ENCODE peak calls at places on chromosomes 13 and 19, in eight cellular contexts. B is stimulated activated naive CD4-positive, alpha-beta T cell; Q is T-helper 2 cell; R is ecto neural progenitor cell; S is EH; V is stimulated activated CD4-positive, alpha-beta T cell treated with anti-CD3 and anti-CD28 coated beads, TNF-alpha, amount 100 ng/mL, for 24 hours; M is type B pancreatic cell; J is breast epithelium. Y is an unnamed sample.

GRCh38 chr13:46469064-46469463 is 82.0 kb upstream of the RUBCNL start:
- DNase-seq in B (no peak), Q (no peak), R (no peak), S (peak), V (no peak), M (no peak), J (no peak), Y (no peak)

GRCh38 chr19:40596608-40597328 is 4.4 kb upstream of the LTBP4 start:
- DNase-seq in B (no peak), Q (no peak), R (peak), S (peak), V (no peak), M (no peak), J (no peak), Y (no peak)

GRCh38 chr13:25148005-25148798 is 23.9 kb downstream of the AMER2 start:
- DNase-seq in B (no peak), Q (no peak), R (no peak), S (no peak), V (no peak), M (no peak), J (no peak), Y (no peak)

GRCh38 chr13:113445791-113446487 is 7.3 kb downstream of the ADPRHL1 start:
- DNase-seq in B (no peak), Q (no peak), R (no peak), S (no peak), V (no peak), M (no peak), J (no peak), Y (no peak)

GRCh38 chr13:37791699-37792098 is 77.9 kb downstream of the TRPC4 start:
- DNase-seq in B (no peak), Q (no peak), R (no peak), S (peak), V (no peak), M (no peak), J (no peak), Y (no peak)

GRCh38 chr13:65597839-65598818 is 1632.0 kb downstream of the PCDH9 start:
- DNase-seq in B (no peak), Q (no peak), R (no peak), S (peak), V (no peak), M (no peak), J (no peak), Y (no peak)

GRCh38 chr19:54168174-54168917 is 4.6 kb downstream of the TMC4 start:
- DNase-seq in B (peak), Q (peak), R (peak), S (peak), V (peak), M (peak), J (peak), Y (peak)

GRCh38 chr19:34806976-34807860 is 34.2 kb upstream of the ZNF599 start:
- DNase-seq in B (no peak), Q (no peak), R (no peak), S (no peak), V (no peak), M (no peak), J (no peak), Y (no peak)

GRCh38 chr19:15402411-15403150 is 16.2 kb downstream of the AKAP8L start:
- DNase-seq in B (no peak), Q (no peak), R (no peak), S (no peak), V (no peak), M (no peak), J (no peak), Y (no peak)

GRCh38 chr19:6023085-6023682 is 45.2 kb upstream of the RANBP3 start:
- DNase-seq in B (no peak), Q (no peak), R (no peak), S (peak), V (no peak), M (no peak), J (no peak), Y (no peak)